ENCODE peak calls at places on chromosomes 4 and X, in four cellular contexts. C is A673, I is breast epithelium, P is A549. Q is an unnamed sample. For H3K4me1, the result is how much of the 10 kb centered on the place peaks cover.

GRCh38 chr4:13829457-13829856 is 201.9 kb upstream of the BOD1L1 start:
- DNase-seq in C (no peak), I (no peak), P (no peak), Q (no peak)

GRCh38 chrX:3638280-3638873 is 75.1 kb downstream of the PRKX start:
- DNase-seq in C (peak), I (no peak), P (peak), Q (no peak)

GRCh38 chrX:357693-358471 is 28.8 kb downstream of the PPP2R3B start:
- DNase-seq in C (peak), I (no peak), P (no peak), Q (no peak)

GRCh38 chrX:151631822-151632221 is 63.4 kb upstream of the PRRG3 start:
- DNase-seq in C (no peak), I (no peak), P (no peak), Q (no peak)

GRCh38 chr4:119977546-119977945 is 89.1 kb downstream of the MAD2L1 start:
- DNase-seq in C (no peak), I (no peak), P (no peak), Q (no peak)

GRCh38 chr4:866761-867390 is 40.9 kb upstream of the CPLX1 start:
- DNase-seq in C (peak), I (no peak), P (no peak), Q (no peak)

GRCh38 chrX:74321191-74321590 is 17.2 kb downstream of the ZCCHC13 start:
- DNase-seq in C (no peak), I (no peak), P (no peak), Q (no peak)

GRCh38 chr4:36159208-36159607 is 85.1 kb downstream of the ARAP2 start:
- DNase-seq in C (peak), I (no peak), P (no peak), Q (no peak)

GRCh38 chr4:3239998-3240920 is 8.7 kb upstream of the MSANTD1 start:
- DNase-seq in C (no peak), I (no peak), P (no peak), Q (no peak)

GRCh38 chr4:75830906-75831305 is 71.3 kb downstream of the PPEF2 start:
- DNase-seq in C (no peak), I (no peak), P (no peak), Q (no peak)

GRCh38 chr4:31290836-31291235 is 570.7 kb downstream of the PCDH7 start:
- DNase-seq in C (no peak), I (no peak), P (no peak), Q (no peak)

GRCh38 chr4:100738388-100739165 is 220.8 kb upstream of the EMCN start:
- DNase-seq in C (peak), I (no peak), P (peak), Q (no peak)

GRCh38 chrX:11698747-11699146 is 33.0 kb upstream of the ARHGAP6 start:
- DNase-seq in C (no peak), I (no peak), P (no peak), Q (no peak)

GRCh38 chrX:45697591-45697990 is 496.9 kb upstream of the DIPK2B start:
- DNase-seq in C (peak), I (no peak), P (no peak), Q (no peak)

GRCh38 chr4:72828864-72829263 is 240.7 kb downstream of the COX18 start:
- DNase-seq in C (no peak), I (no peak), P (no peak), Q (no peak)

GRCh38 chr4:126757219-126757618 is 875.5 kb upstream of the INTU start:
- DNase-seq in C (no peak), I (no peak), P (no peak), Q (no peak)

GRCh38 chr4:34619531-34620109 is 1624.7 kb downstream of the ARAP2 start:
- DNase-seq in C (no peak), I (no peak), P (no peak), Q (no peak)

GRCh38 chrX:148501121-148502066 is 977 bp downstream of the AFF2 start:
- DNase-seq in C (no peak), I (no peak), P (peak), Q (no peak)

GRCh38 chrX:107738768-107739167 is 36.8 kb downstream of the TSC22D3 start:
- DNase-seq in C (no peak), I (no peak), P (no peak), Q (no peak)

GRCh38 chr4:173333658-173334084 is 487 bp downstream of the HMGB2 start:
- DNase-seq in C (peak), I (peak), P (peak), Q (peak)

GRCh38 chrX:133749370-133749769 is 236.0 kb downstream of the GPC3 start:
- DNase-seq in C (no peak), I (no peak), P (no peak), Q (no peak)

GRCh38 chrX:134148293-134148692 is 88.7 kb upstream of the CCDC160 start:
- DNase-seq in C (no peak), I (no peak), P (no peak), Q (no peak)

GRCh38 chrX:24097741-24098140 is 43.0 kb downstream of the EIF2S3 start:
- DNase-seq in C (no peak), I (no peak), P (no peak), Q (no peak)

GRCh38 chrX:100635989-100636320 is 651 bp downstream of the TSPAN6 start:
- DNase-seq in C (no peak), I (no peak), P (no peak), Q (no peak)

GRCh38 chr4:81314897-81315470 is 100.0 kb upstream of the PRKG2 start:
- DNase-seq in C (no peak), I (no peak), P (no peak), Q (no peak)

GRCh38 chr4:3402409-3403103 is 39.2 kb upstream of the HGFAC start:
- DNase-seq in C (no peak), I (no peak), P (no peak), Q (no peak)

GRCh38 chr4:128869801-128870509 is 60.5 kb downstream of the JADE1 start:
- DNase-seq in C (no peak), I (no peak), P (no peak), Q (no peak)

GRCh38 chr4:122842392-122842791 is 15.8 kb downstream of the FGF2 start:
- DNase-seq in C (no peak), I (no peak), P (no peak), Q (no peak)

GRCh38 chrX:80876877-80877276 is 67.2 kb upstream of the BRWD3 start:
- DNase-seq in C (peak), I (no peak), P (peak), Q (no peak)

GRCh38 chr4:154732669-154733068 is 11.1 kb upstream of the LRAT start:
- DNase-seq in C (no peak), I (no peak), P (no peak), Q (no peak)

DNA sequence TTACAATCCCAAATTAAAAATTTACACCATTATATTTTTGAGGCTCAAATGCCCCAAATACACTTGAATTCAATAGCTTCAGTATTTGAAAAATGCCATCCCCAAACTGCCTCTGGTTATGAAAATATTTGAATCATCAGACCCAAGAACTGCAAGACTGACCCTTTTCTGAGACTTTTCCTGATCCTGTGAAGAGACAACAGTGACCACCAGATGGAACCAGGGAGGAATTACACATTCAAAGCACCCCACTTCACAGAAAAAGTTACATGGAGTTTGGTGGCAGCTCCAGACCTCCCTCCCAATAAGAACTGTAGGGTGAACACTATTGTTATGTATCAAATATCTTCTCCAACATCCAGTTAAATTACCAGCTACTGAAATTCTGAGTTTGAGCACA is 44.0 kb upstream of the SCD5 start:
- DNase-seq in C (peak), I (no peak), P (peak), Q (no peak)
- TF ChIP-seq CTCF in C (peak), I (no peak), P (peak), Q (peak)

GRCh38 chrX:71099736-71100135 is 4.1 kb downstream of the FOXO4 start:
- DNase-seq in C (no peak), I (no peak), P (no peak), Q (no peak)

GRCh38 chrX:71100581-71101505 is 5.2 kb downstream of the FOXO4 start:
- DNase-seq in C (no peak), I (no peak), P (no peak), Q (no peak)

GRCh38 chrX:71096702-71097032 is 1.0 kb downstream of the FOXO4 start:
- DNase-seq in C (no peak), I (no peak), P (no peak), Q (no peak)

GRCh38 chrX:71098302-71098701 is 2.7 kb downstream of the FOXO4 start:
- DNase-seq in C (peak), I (no peak), P (peak), Q (no peak)

GRCh38 chrX:71098951-71099506 is 3.4 kb downstream of the FOXO4 start:
- DNase-seq in C (no peak), I (no peak), P (no peak), Q (no peak)
- H3K4me1 ChIP-seq in C (under half), I (under half), P (under half), Q (under half)

GRCh38 chrX:55713635-55714034 is 3.9 kb upstream of the RRAGB start:
- DNase-seq in C (no peak), I (no peak), P (no peak), Q (no peak)

GRCh38 chrX:55716937-55717336 is 612 bp upstream of the RRAGB start:
- DNase-seq in C (no peak), I (no peak), P (no peak), Q (no peak)

GRCh38 chrX:55714111-55714510 is 3.4 kb upstream of the RRAGB start:
- DNase-seq in C (no peak), I (no peak), P (no peak), Q (no peak)

GRCh38 chrX:55717521-55718497 is at the start of gene RRAGB:
- DNase-seq in C (peak), I (peak), P (peak), Q (peak)

DNA sequence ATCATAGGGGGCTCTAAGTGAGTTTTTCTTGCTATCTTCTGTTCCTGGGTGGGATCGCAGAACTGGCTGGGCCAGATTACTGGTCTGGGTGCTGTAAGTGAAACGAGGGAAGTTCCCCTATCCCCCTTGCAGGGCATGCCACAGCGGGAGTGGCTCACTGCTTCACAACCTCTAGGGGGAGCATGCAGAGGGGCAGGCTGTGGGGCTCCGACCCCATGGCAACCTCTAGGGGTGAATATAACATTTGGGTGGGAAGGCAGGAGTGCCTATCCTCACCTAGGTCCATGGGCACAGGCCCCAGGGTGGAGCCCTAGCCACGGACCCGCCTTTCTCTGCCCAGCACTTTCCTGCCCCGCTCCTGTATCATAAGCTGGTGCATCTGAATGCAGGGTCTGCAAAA is 1.7 kb upstream of the RRAGB start:
- DNase-seq in C (no peak), I (no peak), P (no peak), Q (no peak)
- TF ChIP-seq CTCF in C (no peak), I (no peak), P (no peak), Q (no peak)

GRCh38 chr4:26343041-26343403 is 22.2 kb downstream of the RBPJ start:
- DNase-seq in C (no peak), I (no peak), P (no peak), Q (no peak)

GRCh38 chr4:26345541-26345940 is 24.7 kb downstream of the RBPJ start:
- DNase-seq in C (no peak), I (no peak), P (no peak), Q (no peak)

GRCh38 chr4:26346203-26346620 is 25.4 kb downstream of the RBPJ start:
- DNase-seq in C (peak), I (no peak), P (no peak), Q (no peak)

GRCh38 chr4:26342328-26343040 is 21.7 kb downstream of the RBPJ start:
- DNase-seq in C (peak), I (no peak), P (peak), Q (no peak)

DNA sequence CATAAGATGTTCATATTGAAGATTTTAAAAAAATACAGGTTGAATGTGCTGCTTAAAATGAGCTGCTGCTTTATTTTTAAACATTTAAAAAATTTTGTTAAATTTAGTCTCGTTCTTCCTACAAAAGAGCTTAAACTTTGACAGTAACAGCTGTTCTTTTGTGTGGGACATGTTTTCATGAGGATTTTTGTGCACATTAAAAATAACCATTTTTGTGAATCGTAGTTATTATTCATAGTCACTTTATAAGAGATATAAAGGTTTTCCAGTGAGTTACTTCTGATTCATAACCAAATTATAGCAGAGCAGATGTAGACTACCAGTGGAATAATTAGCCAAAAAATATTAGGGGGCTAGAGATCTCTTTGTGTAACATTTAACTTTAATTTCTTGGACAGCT is 24.1 kb downstream of the RBPJ start:
- DNase-seq in C (no peak), I (no peak), P (no peak), Q (no peak)
- H3K4me1 ChIP-seq in C (under half), I (under half), P (under half), Q (under half)

GRCh38 chr4:16521156-16521915 is 295.1 kb upstream of the TAPT1 start:
- DNase-seq in C (no peak), I (no peak), P (no peak), Q (no peak)
- TF ChIP-seq CTCF in C (no peak), I (no peak), P (no peak), Q (no peak)

DNA sequence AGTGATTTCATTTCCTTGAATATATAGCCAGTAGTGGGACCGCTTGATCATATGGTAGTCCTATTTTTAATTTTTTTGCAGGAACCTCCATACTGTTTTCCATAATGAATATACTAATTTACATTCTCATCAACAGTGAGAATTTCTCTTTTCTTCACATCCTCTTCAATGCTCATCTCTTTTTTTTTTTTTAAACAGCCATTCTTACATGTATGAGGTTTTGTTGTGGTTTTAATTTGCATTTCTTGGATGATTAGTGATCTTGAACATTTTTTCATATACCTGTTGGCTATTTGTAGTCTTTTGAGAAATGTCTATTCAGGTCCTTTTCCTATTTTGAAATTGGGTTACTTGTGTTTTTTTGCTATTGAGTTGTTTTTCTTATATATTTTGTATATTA is 67.0 kb downstream of the RAPGEF2 start:
- DNase-seq in C (no peak), I (no peak), P (no peak), Q (no peak)
- H3K4me1 ChIP-seq in C (under half), I (under half), P (under half), Q (under half)

DNA sequence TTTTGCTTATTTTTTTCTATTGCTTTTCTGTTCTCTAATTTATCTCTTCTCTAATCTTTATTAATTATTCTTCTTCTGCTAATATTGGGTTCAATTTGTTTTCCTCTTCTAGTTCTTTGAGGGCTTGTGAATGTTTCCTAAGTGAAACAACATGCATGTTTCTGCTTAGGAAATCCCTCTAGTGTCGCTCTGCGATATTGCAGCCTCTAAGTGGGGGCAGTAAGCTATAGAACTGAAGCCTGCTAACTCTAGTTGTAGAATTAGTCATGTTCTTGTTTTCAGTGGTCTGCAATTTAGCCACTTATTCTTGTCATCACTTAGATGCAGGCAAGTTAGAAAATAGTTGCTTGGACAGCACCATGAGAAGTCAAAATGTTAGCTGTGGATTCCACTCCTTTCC is 222.6 kb downstream of the SPIN4 start:
- DNase-seq in C (peak), I (no peak), P (no peak), Q (no peak)
- TF ChIP-seq CTCF in C (peak), I (no peak), P (peak), Q (no peak)

DNA sequence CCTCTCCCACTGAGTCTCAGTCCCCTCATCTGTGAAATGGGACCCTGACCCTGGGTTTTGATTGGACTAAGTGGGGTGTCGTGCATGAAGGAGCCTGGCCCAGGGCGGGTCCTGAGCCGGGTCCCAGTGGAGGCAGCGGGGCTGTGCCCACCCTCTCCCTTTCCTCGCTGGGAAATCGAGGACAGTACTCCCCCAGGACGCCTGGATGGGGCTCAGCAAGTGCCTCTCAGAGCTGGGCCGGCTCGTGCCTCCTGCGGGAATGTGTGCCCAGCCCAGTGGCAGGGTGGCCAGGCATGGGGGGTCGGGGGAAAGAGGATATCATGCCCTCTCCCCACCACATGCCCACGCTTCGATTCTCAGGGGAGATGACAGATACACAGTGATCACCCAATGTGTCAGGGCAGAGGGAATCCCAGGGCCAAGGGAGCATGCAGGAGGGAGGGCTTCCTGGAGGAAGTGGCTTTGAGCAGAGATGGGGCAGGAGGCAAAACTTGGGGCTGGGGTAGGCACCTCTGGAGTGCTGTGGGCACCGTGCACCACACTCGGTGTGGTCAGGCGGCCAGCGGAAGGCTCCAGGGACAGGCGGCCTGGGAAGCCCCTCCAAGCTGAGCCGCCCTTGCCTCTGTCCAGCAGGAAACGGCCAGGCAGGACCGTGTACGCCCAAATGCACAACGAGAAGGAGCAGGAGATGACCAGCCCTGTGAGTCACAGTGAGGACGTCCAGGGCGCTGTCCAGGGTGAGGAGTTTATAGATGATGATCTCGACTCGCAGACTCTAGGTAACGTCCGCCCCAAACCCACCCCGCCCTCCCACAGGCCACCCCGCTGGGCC is 203.0 kb downstream of the AFAP1 start:
- DNase-seq in C (no peak), I (no peak), P (no peak), Q (no peak)
- H3K4me1 ChIP-seq in C (under half), I (under half), P (under half), Q (under half)

DNA sequence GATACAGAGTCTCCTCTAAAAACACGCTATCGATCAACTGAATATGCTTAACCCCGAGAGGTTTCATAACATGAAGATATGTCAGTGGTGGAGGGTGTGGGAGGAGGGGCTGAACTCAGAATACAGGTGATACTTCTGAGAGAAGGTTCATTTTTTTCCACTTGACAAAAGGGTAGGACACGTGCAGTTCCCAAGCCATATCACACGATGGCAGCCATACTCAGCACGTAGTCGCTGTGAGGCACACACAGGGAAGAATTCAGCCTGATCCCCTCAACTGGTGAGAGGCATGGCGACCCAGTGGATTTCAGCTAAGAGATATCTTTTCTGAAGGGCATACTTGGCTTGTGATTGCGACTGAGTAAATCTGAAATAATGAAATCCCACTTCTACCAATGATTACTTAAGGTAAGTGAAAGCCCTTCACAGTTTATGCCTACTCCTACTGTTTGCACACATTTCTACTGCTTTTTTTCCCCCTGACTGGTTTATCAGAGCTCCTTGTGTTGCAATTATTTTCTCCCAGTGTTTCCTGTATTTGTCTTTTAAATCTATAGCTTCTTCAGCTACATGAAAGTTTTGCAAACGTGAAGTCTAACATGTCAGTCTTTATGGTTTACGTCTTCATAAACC is 133.1 kb downstream of the CORIN start:
- DNase-seq in C (peak), I (no peak), P (no peak), Q (no peak)
- TF ChIP-seq CTCF in C (peak), I (no peak), P (no peak), Q (no peak)

GRCh38 chr4:48067536-48067935 is 51.0 kb downstream of the NIPAL1 start:
- DNase-seq in C (no peak), I (no peak), P (no peak), Q (no peak)
- H3K4me1 ChIP-seq in C (under half), I (under half), P (under half), Q (under half)